ENCODE peak calls at places on chromosomes 16 and 17, in eight cellular contexts. G is stimulated activated CD4-positive, alpha-beta T cell treated with anti-CD3 and anti-CD28 coated beads, TNF-alpha, amount 100 ng/mL, for 48 hours; O is Daoy; F is IMR-90; J is AML-193; T is myocyte; X is tibial nerve; W is activated gamma-delta T cell treated with anti-CD3 and anti-CD28 coated beads, Interleukin-2, amount 50 U/mL, for 16 hours. Z is an unnamed sample.

GRCh38 chr17:64492481-64493109 is 4.3 kb downstream of the POLG2 start:
- DNase-seq in W (no peak), J (peak; percentile 27), X (no peak), F (no peak), G (peak; percentile 33), O (no peak), T (no peak), Z (no peak)

GRCh38 chr16:48365601-48366164 is 19.5 kb downstream of the SIAH1 start:
- DNase-seq in W (peak; percentile 55), O (peak; percentile 91), J (peak; percentile 47), X (peak; percentile 74), F (peak; percentile 80), G (peak; percentile 76), T (peak; percentile 85), Z (peak; percentile 95)

GRCh38 chr16:14629612-14629918 is 495 bp downstream of the PARN start:
- DNase-seq in O (no peak), X (no peak), G (no peak), J (no peak), F (no peak), W (peak; percentile 9), T (peak; percentile 6), Z (peak; percentile 39)

GRCh38 chr17:19645608-19646250 is 2.8 kb upstream of the ALDH3A2 start:
- DNase-seq in G (peak; percentile 46), J (peak; percentile 58), X (peak; percentile 39), W (no peak), O (peak; percentile 33), F (no peak), T (peak; percentile 22), Z (no peak)

GRCh38 chr16:49664221-49665215 is 191.4 kb downstream of the ZNF423 start:
- DNase-seq in J (no peak), F (no peak), G (no peak), T (no peak), X (peak; percentile 18), W (no peak), O (no peak), Z (peak; percentile 37)

GRCh38 chr17:39186481-39187002 is 10.9 kb downstream of the CACNB1 start:
- DNase-seq in T (no peak), O (no peak), X (no peak), J (no peak), W (no peak), F (no peak), G (no peak), Z (no peak)

GRCh38 chr16:89827383-89828198 is 684 bp upstream of the SPIRE2 start:
- DNase-seq in F (peak; percentile 62), G (no peak), O (peak; percentile 52), W (no peak), J (no peak), T (peak; percentile 70), X (no peak), Z (peak; percentile 70)

GRCh38 chr16:24035127-24035842 is 199.5 kb downstream of the PRKCB start:
- DNase-seq in T (no peak), F (no peak), X (no peak), W (peak; percentile 19), G (no peak), O (no peak), J (no peak), Z (no peak)

GRCh38 chr16:11010576-11011221 is 66.3 kb downstream of the CLEC16A start:
- DNase-seq in G (no peak), J (no peak), F (no peak), X (peak; percentile 70), W (no peak), T (no peak), O (no peak), Z (no peak)

GRCh38 chr17:7219812-7220592 is at the start of the genes ACADVL and DLG4:
- DNase-seq in J (peak; percentile 19), T (peak; percentile 92), O (peak; percentile 95), X (peak; percentile 80), F (peak; percentile 86), G (peak; percentile 79), W (peak; percentile 69), Z (peak; percentile 94)

GRCh38 chr17:78148286-78149016 is 2.3 kb downstream of the C17orf99 start:
- DNase-seq in X (no peak), O (no peak), F (no peak), T (no peak), J (no peak), W (no peak), G (no peak), Z (no peak)

GRCh38 chr17:35906559-35907265 is 23.9 kb downstream of the RDM1 start:
- DNase-seq in O (no peak), F (no peak), W (no peak), G (no peak), J (no peak), T (no peak), X (no peak), Z (peak; percentile 30)

GRCh38 chr17:37292429-37293139 is 83.2 kb upstream of the C17orf78 start:
- DNase-seq in F (no peak), G (no peak), O (no peak), T (no peak), W (no peak), X (no peak), J (peak; percentile 94), Z (no peak)

GRCh38 chr16:81855552-81856153 is 76.6 kb downstream of the PLCG2 start:
- DNase-seq in X (no peak), T (no peak), G (no peak), O (no peak), J (no peak), F (no peak), W (no peak), Z (no peak)

GRCh38 chr16:73025506-73026131 is 22.3 kb downstream of the ZFHX3 start:
- DNase-seq in O (no peak), G (no peak), X (no peak), T (peak; percentile 46), W (no peak), F (no peak), J (no peak), Z (no peak)

GRCh38 chr17:61253937-61254677 is 145.5 kb upstream of the TBX2 start:
- DNase-seq in J (no peak), G (no peak), X (no peak), O (no peak), T (no peak), F (no peak), W (no peak), Z (no peak)

GRCh38 chr17:42266918-42267766 is 9.0 kb downstream of the STAT5B start:
- DNase-seq in X (no peak), J (no peak), O (peak; percentile 31), G (peak; percentile 33), T (peak; percentile 39), W (no peak), F (peak; percentile 99), Z (peak; percentile 16)

GRCh38 chr17:50348522-50349240 is 2.8 kb downstream of the XYLT2 start:
- DNase-seq in G (no peak), T (no peak), W (no peak), F (peak; percentile 53), X (no peak), O (peak; percentile 38), J (no peak), Z (peak; percentile 58)

Z was measured in AG20443.